ENCODE peak calls at places on chromosomes 4 and X, in eight cellular contexts. H is HepG2, B is H1, N is HCT116, A is A549, Q is endothelial cell of umbilical vein, R is K562, L is GM12878. T is an unnamed sample.

GRCh38 chrX:54171527-54171926 is 11.5 kb downstream of the FAM120C start:
- DNase-seq in H (no peak), B (no peak), N (no peak), A (no peak), Q (no peak), R (no peak), L (no peak), T (no peak)

GRCh38 chr4:120718979-120719566 is 203.5 kb downstream of the PRDM5 start:
- DNase-seq in H (peak; percentile 3), B (no peak), N (peak; percentile 16), A (no peak), Q (peak; percentile 49), R (no peak), L (no peak), T (peak; percentile 57)

GRCh38 chrX:1727531-1728027 is 112.7 kb downstream of the ASMT start:
- DNase-seq in H (peak; percentile 7), B (peak; percentile 77), N (peak; percentile 46), A (peak; percentile 81), Q (no peak), R (no peak), L (no peak), T (no peak)

GRCh38 chr4:120850048-120850599 is 72.4 kb downstream of the PRDM5 start:
- DNase-seq in H (no peak), B (no peak), N (no peak), A (no peak), Q (peak; percentile 16), R (no peak), L (no peak), T (no peak)

GRCh38 chrX:71989768-71990167 is 79.1 kb downstream of the NHSL2 start:
- DNase-seq in H (no peak), B (no peak), N (no peak), A (no peak), Q (no peak), R (no peak), L (no peak), T (no peak)

GRCh38 chrX:23451266-23451665 is 116.6 kb downstream of the PTCHD1 start:
- DNase-seq in H (no peak), B (no peak), N (no peak), A (no peak), Q (no peak), R (no peak), L (no peak), T (no peak)

GRCh38 chr4:75673959-75674328 is 733 bp upstream of the G3BP2 start:
- DNase-seq in H (no peak), B (no peak), N (no peak), A (no peak), Q (no peak), R (no peak), L (no peak), T (no peak)

GRCh38 chr4:22625301-22625700 is 67.4 kb upstream of the GBA3 start:
- DNase-seq in H (peak; percentile 3), B (no peak), N (no peak), A (no peak), Q (no peak), R (no peak), L (no peak), T (no peak)

GRCh38 chr4:56906534-56906933 is 1.2 kb upstream of the REST start:
- DNase-seq in H (no peak), B (no peak), N (no peak), A (no peak), Q (no peak), R (no peak), L (no peak), T (peak; percentile 39)

GRCh38 chr4:56907009-56907408 is 691 bp upstream of the REST start:
- DNase-seq in H (no peak), B (no peak), N (no peak), A (no peak), Q (no peak), R (no peak), L (no peak), T (peak; percentile 16)

GRCh38 chr4:56909083-56909981 is 1.6 kb downstream of the REST start:
- DNase-seq in H (peak; percentile 28), B (no peak), N (no peak), A (peak; percentile 25), Q (peak; percentile 64), R (no peak), L (no peak), T (peak; percentile 84)

GRCh38 chr4:56908206-56909082 is 744 bp downstream of the REST start:
- DNase-seq in H (peak; percentile 47), B (peak; percentile 57), N (no peak), A (peak; percentile 46), Q (peak; percentile 76), R (peak; percentile 86), L (no peak), T (peak; percentile 92)

DNA sequence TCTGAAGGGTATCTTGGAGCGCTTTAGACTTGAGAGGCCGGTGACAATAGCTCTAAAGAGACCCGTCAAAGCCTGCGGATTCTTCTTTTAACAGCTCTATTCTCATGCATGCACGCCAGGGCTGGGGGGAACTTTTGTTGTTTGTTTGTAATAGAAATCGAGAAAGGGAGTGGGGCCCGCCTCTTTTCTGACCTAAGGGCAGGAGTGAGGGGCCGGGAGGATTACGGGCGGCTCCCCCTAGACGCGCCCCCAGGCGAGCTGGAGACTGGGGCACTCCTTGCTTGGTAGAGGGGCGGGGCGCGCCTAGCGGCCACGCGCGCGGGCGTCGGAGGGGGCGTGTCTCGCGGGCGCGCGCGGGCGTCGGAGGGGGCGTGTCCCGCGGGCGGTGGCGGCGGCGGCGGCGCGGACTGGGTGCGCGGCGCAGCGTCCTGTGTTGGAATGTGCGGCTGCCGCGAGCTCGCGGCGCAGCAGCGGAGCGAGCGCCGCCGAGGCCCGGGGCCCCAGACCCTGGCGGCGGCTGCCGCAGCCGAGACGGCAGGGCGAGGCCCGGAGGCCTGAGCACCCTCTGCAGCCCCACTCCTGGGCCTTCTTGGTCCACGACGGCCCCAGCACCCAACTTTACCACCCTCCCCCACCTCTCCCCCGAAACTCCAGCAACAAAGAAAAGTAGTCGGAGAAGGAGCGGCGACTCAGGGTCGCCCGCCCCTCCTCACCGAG is at the start of gene REST:
- DNase-seq in H (peak; percentile 21), B (peak; percentile 95), N (no peak), A (peak; percentile 52), Q (peak; percentile 68), R (peak; percentile 88), L (no peak), T (peak; percentile 84)
- TF ChIP-seq POLR2A in H (peak; percentile 66), B (peak; percentile 79), N (no peak), A (peak; percentile 28), Q (no peak), R (no peak), L (peak; percentile 77), T (peak; percentile 73)

DNA sequence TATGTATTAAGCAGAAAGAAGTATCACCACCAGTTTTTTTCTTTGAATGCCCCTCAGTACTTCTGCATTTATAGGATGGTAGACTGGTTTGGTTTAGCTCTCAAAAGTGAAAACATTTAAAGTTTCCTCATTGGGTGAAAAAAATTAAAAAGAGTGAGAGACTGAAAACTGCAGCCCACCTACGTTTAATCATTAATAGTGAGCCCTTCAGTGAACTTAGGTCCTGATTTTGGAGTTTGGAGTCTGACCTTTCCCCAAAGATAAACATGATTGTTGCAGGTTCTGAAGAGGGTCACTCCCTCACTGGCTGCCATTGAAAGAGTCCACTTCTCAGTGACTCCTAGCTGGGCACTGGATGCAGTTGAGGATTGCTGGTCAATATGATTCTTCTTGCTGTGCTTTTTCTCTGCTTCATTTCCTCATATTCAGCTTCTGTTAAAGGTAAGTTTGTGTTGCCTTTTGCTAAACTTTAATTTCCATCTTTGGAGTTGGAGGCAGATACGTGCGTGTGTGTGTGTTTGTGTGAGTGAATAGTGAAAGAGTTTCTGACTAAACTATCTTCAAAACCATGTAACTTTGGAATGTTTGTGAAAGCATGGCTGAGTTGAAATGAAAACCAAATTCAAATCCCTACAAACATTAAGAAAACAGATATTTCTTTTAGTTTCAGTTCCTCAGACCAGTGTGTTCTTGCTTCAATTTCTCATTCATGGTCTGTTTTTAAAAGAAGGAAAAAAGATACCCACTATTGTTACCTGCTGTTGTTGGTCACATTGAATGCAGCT is at the start of gene MTTP:
- DNase-seq in H (peak; percentile 67), B (no peak), N (no peak), A (no peak), Q (no peak), R (no peak), L (no peak), T (no peak)
- TF ChIP-seq MAX in H (peak; percentile 40), B (no peak), N (no peak), A (no peak), Q (no peak), R (no peak), L (no peak), T (no peak)

GRCh38 chr4:81330018-81330417 is 115.0 kb upstream of the PRKG2 start:
- DNase-seq in H (no peak), B (no peak), N (no peak), A (no peak), Q (no peak), R (no peak), L (no peak), T (no peak)

GRCh38 chr4:81337211-81337610 is 122.2 kb upstream of the PRKG2 start:
- DNase-seq in H (no peak), B (no peak), N (no peak), A (no peak), Q (no peak), R (no peak), L (no peak), T (no peak)

DNA sequence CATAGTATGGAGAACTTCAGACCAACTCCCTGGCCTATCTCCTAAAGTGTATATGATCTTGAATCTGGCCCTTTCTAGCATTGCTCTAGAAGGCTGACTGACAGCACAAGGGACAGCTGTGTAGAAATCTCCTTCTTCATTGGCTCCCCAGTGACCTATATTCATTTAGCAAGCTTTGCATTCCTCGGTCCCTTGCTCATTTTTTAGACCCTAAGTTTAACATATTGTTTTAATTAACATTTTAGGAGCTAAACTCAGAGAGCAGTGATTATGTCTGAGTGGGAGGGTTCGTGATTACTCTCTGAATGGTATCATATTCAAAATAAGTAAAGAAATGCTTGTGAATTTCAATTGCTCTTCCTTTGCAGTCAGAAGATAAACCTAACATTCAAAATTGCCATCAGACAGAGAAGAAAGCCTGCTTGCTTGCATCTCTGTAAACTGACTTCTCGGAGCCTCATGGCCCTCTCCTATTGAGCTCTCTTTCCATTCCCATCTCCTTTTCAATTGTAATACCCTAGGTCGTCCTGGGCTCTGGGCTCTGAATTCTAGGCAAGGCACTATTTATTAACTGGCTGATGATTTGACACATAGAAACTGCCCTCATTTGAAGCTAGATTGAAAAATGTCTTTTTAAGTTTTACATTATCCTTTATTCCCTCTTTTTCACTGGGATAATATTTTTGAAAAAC is 120.3 kb upstream of the PRKG2 start:
- DNase-seq in H (no peak), B (no peak), N (no peak), A (no peak), Q (no peak), R (no peak), L (no peak), T (no peak)
- H3K4me3 ChIP-seq in H (no peak overlapping the region), B (no peak overlapping the region), N (no peak overlapping the region), A (no peak overlapping the region), Q (no peak overlapping the region), R (no peak overlapping the region), L (no peak overlapping the region), T (no peak overlapping the region)

GRCh38 chrX:47560179-47560830 is 700 bp upstream of the ARAF start:
- DNase-seq in H (no peak), B (no peak), N (no peak), A (no peak), Q (no peak), R (no peak), L (no peak), T (no peak)

GRCh38 chrX:47558436-47558835 is 2.6 kb upstream of the ARAF start:
- DNase-seq in H (no peak), B (no peak), N (no peak), A (no peak), Q (no peak), R (no peak), L (no peak), T (no peak)

GRCh38 chrX:47561653-47562151 is 697 bp downstream of the ARAF start:
- DNase-seq in H (no peak), B (no peak), N (no peak), A (no peak), Q (no peak), R (no peak), L (no peak), T (no peak)

GRCh38 chrX:47562615-47563243 is 1.7 kb downstream of the ARAF start:
- DNase-seq in H (no peak), B (no peak), N (no peak), A (no peak), Q (peak; percentile 47), R (no peak), L (no peak), T (peak; percentile 66)

DNA sequence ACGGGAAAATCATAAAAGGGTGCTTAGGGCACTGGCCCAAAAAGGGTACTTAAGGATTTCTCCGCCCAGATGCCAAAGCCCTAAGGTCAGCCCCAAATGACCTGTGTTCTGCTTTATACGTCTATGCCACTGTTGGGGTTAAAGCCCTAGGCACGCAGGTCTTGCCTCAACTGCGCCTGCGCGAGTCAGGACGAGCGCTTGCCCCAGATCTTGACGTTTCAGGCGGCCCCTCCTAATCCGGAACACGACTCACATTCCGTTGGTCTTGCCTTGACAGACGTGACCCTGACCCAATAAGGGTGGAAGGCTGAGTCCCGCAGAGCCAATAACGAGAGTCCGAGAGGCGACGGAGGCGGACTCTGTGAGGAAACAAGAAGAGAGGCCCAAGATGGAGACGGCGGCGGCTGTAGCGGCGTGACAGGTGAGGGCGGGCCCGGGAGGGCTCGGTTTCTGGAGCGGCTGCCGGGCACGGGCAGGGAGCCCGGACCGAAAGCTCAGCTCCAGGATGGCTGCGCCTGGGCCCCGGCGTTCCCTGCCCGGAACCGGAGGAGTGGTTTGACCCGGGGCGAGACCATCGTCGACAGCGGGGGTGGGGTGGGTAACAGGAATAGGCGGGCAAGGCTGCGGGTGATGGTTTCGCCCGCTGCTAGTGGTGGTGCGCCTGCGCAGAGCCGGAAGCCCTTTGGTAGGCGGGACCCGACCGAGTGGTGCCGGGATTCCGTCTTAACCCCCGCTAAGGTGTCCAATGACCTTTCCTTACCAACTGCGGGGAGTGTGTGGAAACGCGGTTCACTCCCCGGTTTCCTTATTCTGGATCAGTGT is at the start of gene ARAF:
- DNase-seq in H (peak; percentile 98), B (peak; percentile 94), N (peak; percentile 99), A (peak; percentile 95), Q (peak; percentile 98), R (peak; percentile 98), L (peak; percentile 95), T (peak; percentile 99)
- TF ChIP-seq POLR2A in H (peak; percentile 52), B (peak; percentile 71), N (peak; percentile 33), A (peak; percentile 51), Q (peak; percentile 74), R (peak; percentile 90), L (peak; percentile 94), T (peak; percentile 65)